ENCODE peak calls at places on chromosome 21, in seven cellular contexts. O is tibial artery, X is sigmoid colon, T is colonic mucosa, I is brain microvascular endothelial cell, F is tibial nerve, S is Peyer's patch. G is an unnamed sample.

GRCh38 chr21:38567577-38568360 is 69.5 kb upstream of the ERG start:
- DNase-seq in O (peak), X (no peak), T (no peak), I (peak), F (no peak), S (no peak), G (peak)

GRCh38 chr21:34630536-34631143 is 15.7 kb upstream of the RCAN1 start:
- DNase-seq in O (no peak), X (no peak), T (peak), I (peak), F (peak), S (no peak), G (peak)

GRCh38 chr21:29581393-29581792 is 282.7 kb downstream of the BACH1 start:
- DNase-seq in O (no peak), X (no peak), T (no peak), I (no peak), F (no peak), S (no peak), G (no peak)

GRCh38 chr21:28240586-28240985 is 752.1 kb downstream of the LTN1 start:
- DNase-seq in O (no peak), X (no peak), T (no peak), I (peak), F (no peak), S (no peak), G (no peak)

GRCh38 chr21:37965088-37965805 is 49.0 kb upstream of the KCNJ6 start:
- DNase-seq in O (no peak), X (no peak), T (no peak), I (no peak), F (no peak), S (no peak), G (no peak)

GRCh38 chr21:39788383-39788782 is 43.4 kb downstream of the IGSF5 start:
- DNase-seq in O (peak), X (peak), T (peak), I (peak), F (peak), S (no peak), G (peak)

GRCh38 chr21:15624646-15625045 is 105.1 kb upstream of the USP25 start:
- DNase-seq in O (no peak), X (no peak), T (no peak), I (no peak), F (no peak), S (no peak), G (peak)

GRCh38 chr21:39681845-39682244 is 63.1 kb upstream of the IGSF5 start:
- DNase-seq in O (no peak), X (no peak), T (no peak), I (peak), F (no peak), S (no peak), G (peak)

GRCh38 chr21:35232545-35233176 is 183.6 kb upstream of the RUNX1 start:
- DNase-seq in O (no peak), X (no peak), T (no peak), I (peak), F (no peak), S (no peak), G (no peak)

GRCh38 chr21:38380391-38381137 is 117.7 kb downstream of the ERG start:
- DNase-seq in O (no peak), X (no peak), T (no peak), I (peak), F (no peak), S (no peak), G (peak)

GRCh38 chr21:38544681-38545080 is 46.4 kb upstream of the ERG start:
- DNase-seq in O (no peak), X (no peak), T (no peak), I (peak), F (no peak), S (no peak), G (peak)

GRCh38 chr21:35026617-35027557 is 22.2 kb downstream of the RUNX1 start:
- DNase-seq in O (peak), X (peak), T (peak), I (peak), F (peak), S (peak), G (peak)

GRCh38 chr21:38299651-38300050 is 42.9 kb downstream of the KCNJ15 start:
- DNase-seq in O (no peak), X (no peak), T (no peak), I (no peak), F (no peak), S (no peak), G (no peak)

GRCh38 chr21:14453964-14454641 is 71.2 kb upstream of the HSPA13 start:
- DNase-seq in O (no peak), X (no peak), T (no peak), I (no peak), F (no peak), S (no peak), G (no peak)

GRCh38 chr21:39388038-39388810 is 39.3 kb upstream of the HMGN1 start:
- DNase-seq in O (peak), X (peak), T (peak), I (peak), F (peak), S (peak), G (peak)

GRCh38 chr21:33394260-33394659 is 9.0 kb upstream of the IFNGR2 start:
- DNase-seq in O (peak), X (peak), T (no peak), I (no peak), F (peak), S (no peak), G (no peak)

GRCh38 chr21:18409579-18409978 is 6.0 kb upstream of the TMPRSS15 start:
- DNase-seq in O (no peak), X (no peak), T (no peak), I (no peak), F (no peak), S (no peak), G (no peak)

GRCh38 chr21:26653431-26653830 is 80.3 kb upstream of the CYYR1 start:
- DNase-seq in O (no peak), X (no peak), T (no peak), I (no peak), F (no peak), S (no peak), G (no peak)

GRCh38 chr21:30251781-30252180 is 31.0 kb downstream of the KRTAP24-1 start:
- DNase-seq in O (no peak), X (no peak), T (no peak), I (no peak), F (no peak), S (no peak), G (no peak)

GRCh38 chr21:38325761-38326420 is 69.1 kb downstream of the KCNJ15 start:
- DNase-seq in O (no peak), X (no peak), T (no peak), I (no peak), F (no peak), S (no peak), G (no peak)

GRCh38 chr21:28294046-28294445 is 698.6 kb downstream of the LTN1 start:
- DNase-seq in O (no peak), X (no peak), T (no peak), I (no peak), F (no peak), S (no peak), G (no peak)

GRCh38 chr21:29007801-29008200 is 11.3 kb downstream of the RWDD2B start:
- DNase-seq in O (no peak), X (no peak), T (no peak), I (peak), F (no peak), S (no peak), G (no peak)

GRCh38 chr21:40681164-40681859 is 165.6 kb downstream of the DSCAM start:
- DNase-seq in O (no peak), X (no peak), T (no peak), I (no peak), F (no peak), S (no peak), G (no peak)

GRCh38 chr21:33588485-33589335 is at the start of gene DONSON:
- DNase-seq in O (peak), X (peak), T (peak), I (peak), F (peak), S (peak), G (peak)

GRCh38 chr21:39531777-39532333 is 80.1 kb downstream of the SH3BGR start:
- DNase-seq in O (no peak), X (no peak), T (no peak), I (no peak), F (no peak), S (no peak), G (peak)

GRCh38 chr21:33940846-33941245 is 25.2 kb upstream of the ATP5PO start:
- DNase-seq in O (no peak), X (no peak), T (no peak), I (peak), F (no peak), S (no peak), G (no peak)

GRCh38 chr21:29656504-29657227 is 283.1 kb downstream of the GRIK1 start:
- DNase-seq in O (no peak), X (no peak), T (no peak), I (peak), F (no peak), S (no peak), G (peak)

GRCh38 chr21:35658242-35658641 is 402.1 kb downstream of the SETD4 start:
- DNase-seq in O (no peak), X (no peak), T (no peak), I (peak), F (no peak), S (no peak), G (no peak)

GRCh38 chr21:39114871-39115658 is 68.2 kb downstream of the PSMG1 start:
- DNase-seq in O (no peak), X (no peak), T (no peak), I (peak), F (no peak), S (no peak), G (no peak)

GRCh38 chr21:34115160-34115559 is 41.8 kb downstream of the MRPS6 start:
- DNase-seq in O (no peak), X (no peak), T (no peak), I (no peak), F (no peak), S (no peak), G (no peak)

GRCh38 chr21:38806153-38806941 is 618 bp downstream of the ETS2 start:
- DNase-seq in O (no peak), X (peak), T (peak), I (no peak), F (no peak), S (peak), G (no peak)

GRCh38 chr21:34344584-34344983 is 19.2 kb upstream of the KCNE2 start:
- DNase-seq in O (no peak), X (no peak), T (no peak), I (no peak), F (no peak), S (no peak), G (no peak)

DNA sequence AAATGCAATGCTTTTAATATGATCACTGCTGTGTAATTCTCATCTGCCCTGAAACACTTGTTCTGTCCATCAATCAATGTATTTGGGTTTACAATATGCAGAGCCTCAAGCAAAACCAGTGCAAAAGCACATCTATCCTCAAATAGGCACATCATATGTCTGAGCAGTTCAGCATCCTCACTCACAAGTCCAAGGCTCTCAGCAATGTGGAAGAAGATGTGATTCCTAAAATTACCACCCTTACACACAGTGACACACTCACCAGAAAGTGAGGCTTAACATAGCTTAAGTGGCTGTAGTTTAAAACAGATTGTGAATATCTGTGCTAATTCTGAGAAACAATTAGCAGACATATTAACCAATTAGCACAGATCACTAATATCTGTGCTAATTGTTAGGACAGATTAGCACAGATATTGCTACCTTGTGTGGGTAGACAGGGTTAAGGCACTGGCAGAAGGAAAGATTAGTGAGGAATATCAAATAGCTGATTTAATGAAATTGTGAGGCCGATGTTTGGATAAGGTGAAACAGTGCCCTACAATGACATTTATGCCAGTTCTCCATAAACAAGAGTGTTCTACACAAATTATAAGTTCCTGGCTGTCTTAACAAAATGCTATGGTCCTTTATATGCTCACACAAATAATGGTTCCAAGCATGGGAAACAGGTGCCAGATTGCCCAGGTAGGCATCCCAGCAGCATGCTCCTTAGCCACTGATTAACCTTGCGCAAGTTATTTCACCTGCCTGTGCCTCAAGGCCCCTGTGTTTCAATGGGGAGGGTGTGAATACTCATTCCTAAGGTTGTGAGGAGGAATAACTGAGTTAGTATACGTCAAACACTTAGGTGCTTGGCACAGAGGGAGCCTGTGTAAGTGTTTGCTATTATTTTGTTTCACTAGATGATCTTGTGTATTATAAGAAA is 41.7 kb downstream of the MRPL39 start:
- DNase-seq in O (no peak), X (no peak), T (no peak), I (no peak), F (no peak), S (no peak), G (no peak)
- TF ChIP-seq CTCF in O (no peak), X (no peak), T (no peak), I (no peak), F (no peak), S (no peak), G (no peak)

GRCh38 chr21:42200906-42201614 is 17.9 kb upstream of the ABCG1 start:
- DNase-seq in O (no peak), X (no peak), T (no peak), I (no peak), F (no peak), S (no peak), G (no peak)

GRCh38 chr21:42199488-42200463 is 19.2 kb upstream of the ABCG1 start:
- DNase-seq in O (no peak), X (no peak), T (no peak), I (peak), F (no peak), S (no peak), G (peak)

GRCh38 chr21:42203936-42204335 is 15.0 kb upstream of the ABCG1 start:
- DNase-seq in O (no peak), X (no peak), T (no peak), I (no peak), F (no peak), S (no peak), G (no peak)

GRCh38 chr21:42201615-42202161 is 17.3 kb upstream of the ABCG1 start:
- DNase-seq in O (no peak), X (no peak), T (no peak), I (no peak), F (no peak), S (no peak), G (peak)

GRCh38 chr21:42202321-42202720 is 16.6 kb upstream of the ABCG1 start:
- DNase-seq in O (no peak), X (no peak), T (no peak), I (no peak), F (no peak), S (no peak), G (no peak)
- H3K27ac ChIP-seq in O (no peak), X (no peak), T (no peak), I (no peak), F (no peak), S (no peak), G (no peak)

DNA sequence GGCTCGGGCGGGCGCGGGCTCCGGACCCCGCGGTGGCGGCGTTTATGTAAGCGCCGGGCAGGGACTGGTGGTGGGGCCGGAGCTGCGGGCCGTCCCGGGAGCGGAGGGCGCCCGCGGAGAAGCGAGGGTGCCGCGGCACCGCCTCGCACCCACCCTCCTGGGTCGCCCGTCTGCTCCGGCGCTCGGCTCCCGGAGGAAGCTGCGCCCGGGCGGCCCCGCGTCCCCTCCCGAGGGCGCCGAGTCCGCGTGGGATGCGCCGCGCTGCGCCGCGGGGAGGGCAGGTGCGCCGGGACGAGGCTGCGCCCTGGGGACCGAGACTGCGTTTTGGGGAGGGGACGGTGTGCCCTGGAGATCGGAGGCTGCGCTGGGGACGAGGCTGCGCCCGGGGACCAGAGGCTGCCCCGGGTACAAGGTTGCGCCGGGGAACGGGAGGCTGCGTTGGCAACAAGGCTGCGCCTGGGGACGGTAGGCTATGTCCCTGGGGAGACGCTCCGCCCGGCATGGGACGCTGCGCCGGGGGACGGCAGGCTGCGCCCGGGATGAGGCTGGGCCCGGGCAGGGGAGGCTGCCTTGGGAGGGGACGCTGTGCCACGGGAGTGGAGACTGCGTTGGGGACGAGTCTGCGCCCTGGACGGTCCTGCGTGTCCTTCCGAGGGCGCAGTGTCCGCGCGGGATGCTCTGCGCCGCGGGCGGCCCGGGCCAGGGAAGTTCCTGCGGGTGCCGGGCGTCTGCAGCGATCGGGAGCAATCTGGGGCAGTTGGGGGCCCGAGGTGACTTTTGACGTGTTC is 632 bp downstream of the ADARB1 start:
- DNase-seq in O (no peak), X (peak), T (no peak), I (no peak), F (no peak), S (peak), G (peak)
- TF ChIP-seq CTCF in O (no peak), X (no peak), T (no peak), I (no peak), F (no peak), S (no peak), G (no peak)

DNA sequence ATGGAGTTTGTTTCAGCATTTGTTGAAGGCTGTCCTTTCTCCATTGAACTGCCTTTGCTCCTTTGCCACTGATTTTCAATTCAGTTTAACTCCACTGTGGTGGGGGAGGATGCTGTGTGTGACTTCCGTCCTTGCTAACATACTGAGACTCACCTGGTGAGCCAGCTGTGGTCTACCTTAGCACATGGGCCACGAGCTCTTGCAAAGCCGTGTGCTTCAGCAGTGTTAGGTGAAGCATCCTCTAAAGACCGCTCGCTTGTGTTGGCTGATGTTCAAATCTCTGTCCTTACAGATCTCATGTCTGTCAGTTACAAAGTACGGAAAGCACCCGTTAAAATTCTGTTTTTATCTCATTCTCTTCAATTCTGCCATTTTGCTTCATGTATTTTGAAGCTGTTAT is 3.6 kb upstream of the SPATC1L start:
- DNase-seq in O (no peak), X (no peak), T (no peak), I (no peak), F (no peak), S (no peak), G (no peak)
- H3K27ac ChIP-seq in O (no peak), X (peak), T (no peak), I (no peak), F (no peak), S (no peak), G (no peak)

GRCh38 chr21:41771625-41771945 is 4.7 kb upstream of the RIPK4 start:
- DNase-seq in O (no peak), X (no peak), T (no peak), I (no peak), F (no peak), S (no peak), G (no peak)

GRCh38 chr21:41769933-41770332 is 3.1 kb upstream of the RIPK4 start:
- DNase-seq in O (no peak), X (no peak), T (no peak), I (no peak), F (no peak), S (peak), G (no peak)

GRCh38 chr21:41774467-41775151 is 7.8 kb upstream of the RIPK4 start:
- DNase-seq in O (no peak), X (no peak), T (no peak), I (no peak), F (no peak), S (no peak), G (no peak)

GRCh38 chr21:41770901-41771624 is 4.2 kb upstream of the RIPK4 start:
- DNase-seq in O (no peak), X (no peak), T (no peak), I (no peak), F (no peak), S (no peak), G (no peak)

GRCh38 chr21:41772351-41773080 is 5.7 kb upstream of the RIPK4 start:
- DNase-seq in O (no peak), X (no peak), T (no peak), I (no peak), F (no peak), S (no peak), G (no peak)
- TF ChIP-seq CTCF in O (no peak), X (no peak), T (no peak), I (no peak), F (no peak), S (no peak), G (no peak)

GRCh38 chr21:31363720-31364119 is 19.7 kb upstream of the TIAM1 start:
- DNase-seq in O (no peak), X (no peak), T (no peak), I (no peak), F (no peak), S (no peak), G (no peak)

GRCh38 chr21:31370893-31371652 is 27.0 kb upstream of the TIAM1 start:
- DNase-seq in O (peak), X (no peak), T (no peak), I (no peak), F (no peak), S (no peak), G (no peak)

GRCh38 chr21:31364265-31364945 is 20.3 kb upstream of the TIAM1 start:
- DNase-seq in O (no peak), X (no peak), T (no peak), I (no peak), F (no peak), S (no peak), G (no peak)

GRCh38 chr21:31370281-31370892 is 26.3 kb upstream of the TIAM1 start:
- DNase-seq in O (no peak), X (no peak), T (no peak), I (no peak), F (no peak), S (no peak), G (no peak)

DNA sequence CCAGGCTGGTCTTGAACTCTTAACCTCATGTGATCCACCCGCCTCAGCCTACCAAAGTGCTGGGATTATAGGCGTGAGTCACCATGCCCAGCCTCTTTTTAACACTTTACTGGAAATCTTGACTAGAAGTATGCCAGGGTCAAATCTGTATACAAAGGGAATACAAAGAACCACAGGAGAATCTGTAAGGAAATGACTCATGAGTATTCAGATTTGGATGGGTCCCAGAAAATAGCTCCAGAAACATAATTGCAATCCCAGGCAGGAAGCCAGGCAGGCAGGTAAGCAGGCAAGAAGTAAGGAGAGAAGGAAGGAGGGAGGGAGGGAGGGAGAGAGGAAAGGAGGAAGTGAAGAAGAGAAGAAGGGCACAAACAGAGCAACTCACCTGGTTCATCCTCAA is 22.8 kb upstream of the TIAM1 start:
- DNase-seq in O (no peak), X (no peak), T (no peak), I (peak), F (no peak), S (no peak), G (peak)
- H3K27ac ChIP-seq in O (no peak), X (no peak), T (no peak), I (peak), F (no peak), S (no peak), G (no peak)

G was measured in foreskin keratinocyte.